ENCODE peak calls at places on chromosomes 6 and 20, in seven cellular contexts. One of them, this sample, is unnamed.

GRCh38 chr20:35301426-35301825 is 9.2 kb upstream of the FAM83C start:
- DNase-seq in fibroblast of lung: peak; percentile 41
- DNase-seq in H9: no peak
- DNase-seq in body of pancreas: no peak
- DNase-seq in GM23338: no peak
- DNase-seq in mammary epithelial cell: no peak
- DNase-seq in cardiac muscle cell: no peak
- DNase-seq in this sample: no peak

GRCh38 chr6:33414592-33415271 is 3.2 kb downstream of the CUTA start:
- DNase-seq in body of pancreas: no peak
- DNase-seq in fibroblast of lung: no peak
- DNase-seq in H9: peak; percentile 41
- DNase-seq in GM23338: peak; percentile 67
- DNase-seq in cardiac muscle cell: no peak
- DNase-seq in mammary epithelial cell: no peak
- DNase-seq in this sample: no peak

GRCh38 chr6:105780146-105780860 is 305.8 kb upstream of the PRDM1 start:
- DNase-seq in body of pancreas: no peak
- DNase-seq in H9: no peak
- DNase-seq in cardiac muscle cell: no peak
- DNase-seq in fibroblast of lung: peak; percentile 36
- DNase-seq in GM23338: no peak
- DNase-seq in mammary epithelial cell: peak; percentile 90
- DNase-seq in this sample: peak; percentile 69

GRCh38 chr20:46099491-46100287 is 9.9 kb upstream of the NCOA5 start:
- DNase-seq in fibroblast of lung: no peak
- DNase-seq in GM23338: peak; percentile 76
- DNase-seq in body of pancreas: no peak
- DNase-seq in cardiac muscle cell: no peak
- DNase-seq in H9: peak; percentile 76
- DNase-seq in mammary epithelial cell: peak; percentile 9
- DNase-seq in this sample: no peak

GRCh38 chr6:158768396-158768795 is 50.8 kb downstream of the EZR start:
- DNase-seq in fibroblast of lung: no peak
- DNase-seq in H9: no peak
- DNase-seq in GM23338: no peak
- DNase-seq in body of pancreas: no peak
- DNase-seq in cardiac muscle cell: no peak
- DNase-seq in mammary epithelial cell: no peak
- DNase-seq in this sample: no peak

GRCh38 chr20:11431613-11432012 is 486.1 kb upstream of the BTBD3 start:
- DNase-seq in fibroblast of lung: peak; percentile 89
- DNase-seq in body of pancreas: no peak
- DNase-seq in cardiac muscle cell: no peak
- DNase-seq in H9: no peak
- DNase-seq in mammary epithelial cell: no peak
- DNase-seq in GM23338: no peak
- DNase-seq in this sample: no peak

GRCh38 chr6:124480021-124480430 is 482.2 kb upstream of the RNF217 start:
- DNase-seq in mammary epithelial cell: no peak
- DNase-seq in fibroblast of lung: peak; percentile 75
- DNase-seq in body of pancreas: no peak
- DNase-seq in cardiac muscle cell: no peak
- DNase-seq in GM23338: no peak
- DNase-seq in H9: no peak
- DNase-seq in this sample: no peak

GRCh38 chr6:70675822-70676221 is 8.1 kb downstream of the SMAP1 start:
- DNase-seq in cardiac muscle cell: no peak
- DNase-seq in body of pancreas: no peak
- DNase-seq in H9: no peak
- DNase-seq in mammary epithelial cell: no peak
- DNase-seq in GM23338: no peak
- DNase-seq in fibroblast of lung: no peak
- DNase-seq in this sample: no peak

GRCh38 chr6:32847004-32847403 is 3.2 kb upstream of the PSMB8 start:
- DNase-seq in GM23338: no peak
- DNase-seq in H9: no peak
- DNase-seq in mammary epithelial cell: no peak
- DNase-seq in fibroblast of lung: no peak
- DNase-seq in cardiac muscle cell: no peak
- DNase-seq in body of pancreas: no peak
- DNase-seq in this sample: no peak

GRCh38 chr6:121430514-121431460 is 4.7 kb upstream of the GJA1 start:
- DNase-seq in cardiac muscle cell: peak; percentile 46
- DNase-seq in body of pancreas: no peak
- DNase-seq in H9: no peak
- DNase-seq in mammary epithelial cell: no peak
- DNase-seq in GM23338: peak; percentile 70
- DNase-seq in fibroblast of lung: peak; percentile 41
- DNase-seq in this sample: no peak

GRCh38 chr20:53287357-53288042 is 306.1 kb downstream of the ZNF217 start:
- DNase-seq in body of pancreas: no peak
- DNase-seq in mammary epithelial cell: no peak
- DNase-seq in cardiac muscle cell: no peak
- DNase-seq in H9: no peak
- DNase-seq in fibroblast of lung: no peak
- DNase-seq in GM23338: no peak
- DNase-seq in this sample: no peak

GRCh38 chr20:39338977-39339376 is 376.8 kb downstream of the DHX35 start:
- DNase-seq in body of pancreas: no peak
- DNase-seq in mammary epithelial cell: no peak
- DNase-seq in cardiac muscle cell: no peak
- DNase-seq in GM23338: no peak
- DNase-seq in H9: no peak
- DNase-seq in fibroblast of lung: peak; percentile 0
- DNase-seq in this sample: no peak

GRCh38 chr6:122817362-122817761 is 28.3 kb downstream of the SMPDL3A start:
- DNase-seq in GM23338: no peak
- DNase-seq in H9: no peak
- DNase-seq in cardiac muscle cell: no peak
- DNase-seq in mammary epithelial cell: no peak
- DNase-seq in fibroblast of lung: no peak
- DNase-seq in body of pancreas: no peak
- DNase-seq in this sample: no peak

GRCh38 chr6:167407239-167408064 is 82.6 kb downstream of the TTLL2 start:
- DNase-seq in mammary epithelial cell: no peak
- DNase-seq in body of pancreas: no peak
- DNase-seq in GM23338: no peak
- DNase-seq in fibroblast of lung: no peak
- DNase-seq in H9: peak; percentile 25
- DNase-seq in cardiac muscle cell: no peak
- DNase-seq in this sample: no peak

GRCh38 chr20:32385541-32385940 is 27.4 kb downstream of the ASXL1 start:
- DNase-seq in mammary epithelial cell: no peak
- DNase-seq in H9: no peak
- DNase-seq in GM23338: no peak
- DNase-seq in fibroblast of lung: no peak
- DNase-seq in cardiac muscle cell: no peak
- DNase-seq in body of pancreas: no peak
- DNase-seq in this sample: no peak

GRCh38 chr6:49504666-49505065 is 4.9 kb downstream of the GLYATL3 start:
- DNase-seq in H9: no peak
- DNase-seq in body of pancreas: no peak
- DNase-seq in mammary epithelial cell: peak; percentile 19
- DNase-seq in fibroblast of lung: no peak
- DNase-seq in GM23338: no peak
- DNase-seq in cardiac muscle cell: no peak
- DNase-seq in this sample: peak; percentile 53

GRCh38 chr6:22627644-22628043 is 58.3 kb downstream of the HDGFL1 start:
- DNase-seq in GM23338: no peak
- DNase-seq in mammary epithelial cell: no peak
- DNase-seq in body of pancreas: no peak
- DNase-seq in cardiac muscle cell: no peak
- DNase-seq in fibroblast of lung: no peak
- DNase-seq in H9: no peak
- DNase-seq in this sample: no peak

GRCh38 chr6:106913676-106914280 is 60.8 kb downstream of the CD24 start:
- DNase-seq in cardiac muscle cell: no peak
- DNase-seq in H9: no peak
- DNase-seq in body of pancreas: no peak
- DNase-seq in mammary epithelial cell: peak; percentile 89
- DNase-seq in fibroblast of lung: no peak
- DNase-seq in GM23338: no peak
- DNase-seq in this sample: peak; percentile 82

GRCh38 chr20:63094767-63095499 is 88.2 kb upstream of the BHLHE23 start:
- DNase-seq in body of pancreas: no peak
- DNase-seq in cardiac muscle cell: no peak
- DNase-seq in GM23338: no peak
- DNase-seq in fibroblast of lung: no peak
- DNase-seq in mammary epithelial cell: no peak
- DNase-seq in H9: peak; percentile 17
- DNase-seq in this sample: no peak

GRCh38 chr20:53691060-53691810 is 97.6 kb upstream of the ZNF217 start:
- DNase-seq in H9: no peak
- DNase-seq in fibroblast of lung: peak; percentile 45
- DNase-seq in body of pancreas: no peak
- DNase-seq in cardiac muscle cell: no peak
- DNase-seq in GM23338: no peak
- DNase-seq in mammary epithelial cell: peak; percentile 64
- DNase-seq in this sample: peak; percentile 40

GRCh38 chr6:399785-400517 is 8.4 kb downstream of the IRF4 start:
- DNase-seq in H9: no peak
- DNase-seq in cardiac muscle cell: no peak
- DNase-seq in body of pancreas: no peak
- DNase-seq in mammary epithelial cell: no peak
- DNase-seq in GM23338: no peak
- DNase-seq in fibroblast of lung: no peak
- DNase-seq in this sample: no peak

GRCh38 chr6:73695619-73696421 is at the start of gene CD109:
- DNase-seq in GM23338: peak; percentile 89
- DNase-seq in fibroblast of lung: peak; percentile 88
- DNase-seq in body of pancreas: no peak
- DNase-seq in mammary epithelial cell: peak; percentile 94
- DNase-seq in H9: peak; percentile 79
- DNase-seq in cardiac muscle cell: peak; percentile 54
- DNase-seq in this sample: peak; percentile 94

GRCh38 chr6:26545617-26546016 is 7.5 kb downstream of the HMGN4 start:
- DNase-seq in mammary epithelial cell: no peak
- DNase-seq in GM23338: no peak
- DNase-seq in cardiac muscle cell: no peak
- DNase-seq in H9: no peak
- DNase-seq in body of pancreas: no peak
- DNase-seq in fibroblast of lung: no peak
- DNase-seq in this sample: no peak

GRCh38 chr20:41181567-41181966 is 44.2 kb downstream of the PLCG1 start:
- DNase-seq in body of pancreas: no peak
- DNase-seq in mammary epithelial cell: no peak
- DNase-seq in H9: peak; percentile 15
- DNase-seq in cardiac muscle cell: no peak
- DNase-seq in fibroblast of lung: no peak
- DNase-seq in GM23338: no peak
- DNase-seq in this sample: no peak

GRCh38 chr6:161673026-161673425 is 399.2 kb upstream of the AGPAT4 start:
- DNase-seq in mammary epithelial cell: no peak
- DNase-seq in H9: no peak
- DNase-seq in GM23338: no peak
- DNase-seq in body of pancreas: no peak
- DNase-seq in fibroblast of lung: no peak
- DNase-seq in cardiac muscle cell: no peak
- DNase-seq in this sample: no peak

GRCh38 chr6:144360401-144360800 is 75.3 kb downstream of the UTRN start:
- DNase-seq in GM23338: no peak
- DNase-seq in body of pancreas: no peak
- DNase-seq in cardiac muscle cell: no peak
- DNase-seq in fibroblast of lung: no peak
- DNase-seq in mammary epithelial cell: no peak
- DNase-seq in H9: peak; percentile 53
- DNase-seq in this sample: no peak

GRCh38 chr20:61328906-61329558 is 77.0 kb downstream of the CDH4 start:
- DNase-seq in cardiac muscle cell: no peak
- DNase-seq in fibroblast of lung: no peak
- DNase-seq in body of pancreas: no peak
- DNase-seq in mammary epithelial cell: no peak
- DNase-seq in H9: no peak
- DNase-seq in GM23338: no peak
- DNase-seq in this sample: no peak
- H3K4me1 ChIP-seq in cardiac muscle cell: no peaks in the 10 kb centered on the region
- H3K4me1 ChIP-seq in fibroblast of lung: no peaks in the 10 kb centered on the region
- H3K4me1 ChIP-seq in body of pancreas: no peaks in the 10 kb centered on the region
- H3K4me1 ChIP-seq in mammary epithelial cell: no peaks in the 10 kb centered on the region
- H3K4me1 ChIP-seq in H9: peaks cover 2% of the 10 kb centered on the region
- H3K4me1 ChIP-seq in GM23338: no peaks in the 10 kb centered on the region
- H3K4me1 ChIP-seq in this sample: no peaks in the 10 kb centered on the region

GRCh38 chr6:37500294-37500608 is 558 bp upstream of the CCDC167 start:
- DNase-seq in mammary epithelial cell: no peak
- DNase-seq in H9: no peak
- DNase-seq in body of pancreas: no peak
- DNase-seq in GM23338: no peak
- DNase-seq in cardiac muscle cell: no peak
- DNase-seq in fibroblast of lung: no peak
- DNase-seq in this sample: no peak
- H3K4me1 ChIP-seq in mammary epithelial cell: peaks cover 7% of the 10 kb centered on the region
- H3K4me1 ChIP-seq in H9: peaks cover 2% of the 10 kb centered on the region
- H3K4me1 ChIP-seq in body of pancreas: peaks cover 9% of the 10 kb centered on the region
- H3K4me1 ChIP-seq in GM23338: peaks cover 11% of the 10 kb centered on the region
- H3K4me1 ChIP-seq in cardiac muscle cell: no peaks in the 10 kb centered on the region
- H3K4me1 ChIP-seq in fibroblast of lung: no peaks in the 10 kb centered on the region
- H3K4me1 ChIP-seq in this sample: no peaks in the 10 kb centered on the region

GRCh38 chr6:154864086-154864430 is 130.8 kb downstream of the SCAF8 start:
- DNase-seq in fibroblast of lung: no peak
- DNase-seq in H9: no peak
- DNase-seq in GM23338: no peak
- DNase-seq in mammary epithelial cell: no peak
- DNase-seq in body of pancreas: no peak
- DNase-seq in cardiac muscle cell: no peak
- DNase-seq in this sample: no peak

GRCh38 chr6:154868143-154868594 is 126.9 kb upstream of the TIAM2 start:
- DNase-seq in cardiac muscle cell: peak; percentile 63
- DNase-seq in body of pancreas: no peak
- DNase-seq in H9: no peak
- DNase-seq in mammary epithelial cell: peak; percentile 40
- DNase-seq in fibroblast of lung: peak; percentile 52
- DNase-seq in GM23338: peak; percentile 85
- DNase-seq in this sample: no peak

GRCh38 chr6:154861825-154862224 is 128.6 kb downstream of the SCAF8 start:
- DNase-seq in fibroblast of lung: no peak
- DNase-seq in GM23338: no peak
- DNase-seq in mammary epithelial cell: no peak
- DNase-seq in H9: no peak
- DNase-seq in cardiac muscle cell: no peak
- DNase-seq in body of pancreas: no peak
- DNase-seq in this sample: no peak

GRCh38 chr6:154862536-154862935 is 129.3 kb downstream of the SCAF8 start:
- DNase-seq in H9: no peak
- DNase-seq in GM23338: no peak
- DNase-seq in cardiac muscle cell: no peak
- DNase-seq in mammary epithelial cell: no peak
- DNase-seq in fibroblast of lung: no peak
- DNase-seq in body of pancreas: no peak
- DNase-seq in this sample: no peak

GRCh38 chr6:154865291-154865690 is 129.8 kb upstream of the TIAM2 start:
- DNase-seq in fibroblast of lung: peak; percentile 15
- DNase-seq in body of pancreas: no peak
- DNase-seq in H9: no peak
- DNase-seq in cardiac muscle cell: no peak
- DNase-seq in GM23338: no peak
- DNase-seq in mammary epithelial cell: no peak
- DNase-seq in this sample: no peak
- H3K4me1 ChIP-seq in fibroblast of lung: no peaks in the 10 kb centered on the region
- H3K4me1 ChIP-seq in body of pancreas: peaks cover 18% of the 10 kb centered on the region
- H3K4me1 ChIP-seq in H9: no peaks in the 10 kb centered on the region
- H3K4me1 ChIP-seq in cardiac muscle cell: no peaks in the 10 kb centered on the region
- H3K4me1 ChIP-seq in GM23338: peaks cover 10% of the 10 kb centered on the region
- H3K4me1 ChIP-seq in mammary epithelial cell: no peaks in the 10 kb centered on the region
- H3K4me1 ChIP-seq in this sample: no peaks in the 10 kb centered on the region

GRCh38 chr6:12385316-12385715 is 95.2 kb downstream of the EDN1 start:
- DNase-seq in H9: no peak
- DNase-seq in cardiac muscle cell: no peak
- DNase-seq in fibroblast of lung: no peak
- DNase-seq in mammary epithelial cell: no peak
- DNase-seq in GM23338: no peak
- DNase-seq in body of pancreas: no peak
- DNase-seq in this sample: no peak
- H3K4me1 ChIP-seq in H9: no peaks in the 10 kb centered on the region
- H3K4me1 ChIP-seq in cardiac muscle cell: no peaks in the 10 kb centered on the region
- H3K4me1 ChIP-seq in fibroblast of lung: no peaks in the 10 kb centered on the region
- H3K4me1 ChIP-seq in mammary epithelial cell: peaks cover 9% of the 10 kb centered on the region
- H3K4me1 ChIP-seq in GM23338: no peaks in the 10 kb centered on the region
- H3K4me1 ChIP-seq in body of pancreas: no peaks in the 10 kb centered on the region
- H3K4me1 ChIP-seq in this sample: peaks cover 7% of the 10 kb centered on the region